ENCODE peak calls at places on chromosomes 11 and 22, in five cellular contexts. Z is neural crest cell, P is head of caudate nucleus, E is astrocyte of the spinal cord, M is ELF-1. S is an unnamed sample.

GRCh38 chr22:29813563-29813962 is 24.5 kb downstream of the ASCC2 start:
- DNase-seq in M (peak; percentile 33), E (no peak), P (no peak), Z (no peak), S (no peak)

GRCh38 chr11:33976351-33977199 is 75.0 kb upstream of the CAPRIN1 start:
- DNase-seq in E (no peak), M (no peak), P (no peak), Z (no peak), S (no peak)

GRCh38 chr11:121996574-121996973 is 119.4 kb downstream of the BLID start:
- DNase-seq in P (no peak), Z (no peak), E (no peak), M (no peak), S (no peak)

GRCh38 chr11:114216804-114217195 is 79.4 kb upstream of the NNMT start:
- DNase-seq in Z (no peak), M (no peak), E (no peak), P (no peak), S (no peak)

GRCh38 chr11:21564095-21564494 is 628.8 kb upstream of the ANO5 start:
- DNase-seq in Z (no peak), P (no peak), M (no peak), E (no peak), S (no peak)

GRCh38 chr11:64247729-64248531 is 1.2 kb upstream of the PPP1R14B start:
- DNase-seq in Z (no peak), M (no peak), P (no peak), E (no peak), S (no peak)

GRCh38 chr11:2092956-2093412 is 46.2 kb downstream of the IGF2 start:
- DNase-seq in E (peak; percentile 79), P (no peak), Z (no peak), M (no peak), S (peak; percentile 31)

GRCh38 chr22:23092217-23092955 is 22.1 kb downstream of the GNAZ start:
- DNase-seq in E (no peak), Z (no peak), P (no peak), M (no peak), S (no peak)

GRCh38 chr22:23180301-23180892 is at the start of gene BCR:
- DNase-seq in P (peak; percentile 71), E (peak; percentile 68), Z (peak; percentile 48), M (peak; percentile 45), S (no peak)

S was measured in H9.